ENCODE peak calls at places on chromosomes 1 and 21, in nine cellular contexts. E, M, X, V, W, J, Y, P and K are unnamed samples.

GRCh38 chr1:178323067-178323466 is 173.7 kb downstream of the CLEC20A start:
- DNase-seq in E (no peak), M (no peak), X (no peak), V (no peak), W (no peak), J (no peak), Y (no peak), P (no peak), K (no peak)

GRCh38 chr1:42934541-42935312 is 23.9 kb downstream of the SLC2A1 start:
- DNase-seq in E (no peak), M (no peak), X (no peak), V (no peak), W (no peak), J (no peak), Y (no peak), P (no peak), K (no peak)

GRCh38 chr1:218496561-218496960 is 151.4 kb downstream of the TGFB2 start:
- DNase-seq in E (no peak), M (no peak), X (no peak), V (no peak), W (peak), J (no peak), Y (no peak), P (no peak), K (no peak)

GRCh38 chr21:45253180-45253579 is 34.5 kb downstream of the POFUT2 start:
- DNase-seq in E (no peak), M (no peak), X (no peak), V (no peak), W (peak), J (no peak), Y (no peak), P (no peak), K (no peak)

GRCh38 chr1:50418600-50419109 is 4.6 kb downstream of the DMRTA2 start:
- DNase-seq in E (no peak), M (no peak), X (no peak), V (no peak), W (no peak), J (no peak), Y (no peak), P (no peak), K (no peak)

GRCh38 chr21:25956993-25957714 is 213.4 kb downstream of the APP start:
- DNase-seq in E (no peak), M (no peak), X (no peak), V (no peak), W (no peak), J (no peak), Y (no peak), P (no peak), K (no peak)

GRCh38 chr1:187891993-187892392 is 1063.2 kb downstream of the PLA2G4A start:
- DNase-seq in E (no peak), M (no peak), X (no peak), V (no peak), W (no peak), J (no peak), Y (no peak), P (no peak), K (no peak)

GRCh38 chr1:5594056-5594956 is 397.9 kb downstream of the NPHP4 start:
- DNase-seq in E (no peak), M (no peak), X (no peak), V (no peak), W (no peak), J (no peak), Y (no peak), P (no peak), K (no peak)

GRCh38 chr1:11072216-11072917 is 12.5 kb upstream of the SRM start:
- DNase-seq in E (no peak), M (no peak), X (no peak), V (no peak), W (no peak), J (no peak), Y (no peak), P (no peak), K (no peak)

GRCh38 chr1:2227341-2228156 is 570 bp upstream of the SKI start:
- DNase-seq in E (peak), M (peak), X (peak), V (peak), W (peak), J (peak), Y (peak), P (no peak), K (peak)